ENCODE peak calls at places on chromosomes 2 and 18, in ten cellular contexts. One of them, this sample, is unnamed.

GRCh38 chr2:40430741-40431599 is 20.9 kb downstream of the SLC8A1 start:
- DNase-seq in suprapubic skin: no peak
- DNase-seq in HL-60: no peak
- DNase-seq in K562: no peak
- DNase-seq in sigmoid colon: no peak
- DNase-seq in GM23338: no peak
- DNase-seq in spleen: no peak
- DNase-seq in stomach: no peak
- DNase-seq in HCT116: no peak
- DNase-seq in transverse colon: no peak
- DNase-seq in this sample: no peak

GRCh38 chr18:31050635-31051034 is 8.1 kb upstream of the DSC3 start:
- DNase-seq in HL-60: no peak
- DNase-seq in suprapubic skin: no peak
- DNase-seq in sigmoid colon: no peak
- DNase-seq in stomach: no peak
- DNase-seq in GM23338: no peak
- DNase-seq in K562: no peak
- DNase-seq in spleen: no peak
- DNase-seq in HCT116: no peak
- DNase-seq in transverse colon: no peak
- DNase-seq in this sample: no peak

GRCh38 chr2:121255363-121255762 is 29.6 kb downstream of the TFCP2L1 start:
- DNase-seq in suprapubic skin: peak
- DNase-seq in HL-60: no peak
- DNase-seq in spleen: peak
- DNase-seq in GM23338: no peak
- DNase-seq in stomach: no peak
- DNase-seq in sigmoid colon: peak
- DNase-seq in K562: no peak
- DNase-seq in HCT116: no peak
- DNase-seq in transverse colon: peak
- DNase-seq in this sample: no peak

GRCh38 chr2:70886541-70886987 is 49.1 kb upstream of the ATP6V1B1 start:
- DNase-seq in HL-60: no peak
- DNase-seq in spleen: no peak
- DNase-seq in stomach: peak
- DNase-seq in GM23338: peak
- DNase-seq in K562: no peak
- DNase-seq in sigmoid colon: no peak
- DNase-seq in transverse colon: no peak
- DNase-seq in HCT116: no peak
- DNase-seq in suprapubic skin: peak
- DNase-seq in this sample: no peak

GRCh38 chr2:10269291-10269690 is 33.4 kb upstream of the HPCAL1 start:
- DNase-seq in suprapubic skin: no peak
- DNase-seq in HL-60: no peak
- DNase-seq in sigmoid colon: peak
- DNase-seq in K562: no peak
- DNase-seq in transverse colon: peak
- DNase-seq in stomach: peak
- DNase-seq in spleen: peak
- DNase-seq in HCT116: no peak
- DNase-seq in GM23338: no peak
- DNase-seq in this sample: peak

GRCh38 chr2:197090713-197091367 is 164.3 kb upstream of the PGAP1 start:
- DNase-seq in transverse colon: no peak
- DNase-seq in K562: no peak
- DNase-seq in spleen: no peak
- DNase-seq in HCT116: no peak
- DNase-seq in stomach: no peak
- DNase-seq in GM23338: peak
- DNase-seq in suprapubic skin: no peak
- DNase-seq in sigmoid colon: no peak
- DNase-seq in HL-60: no peak
- DNase-seq in this sample: no peak

GRCh38 chr2:112640800-112641675 is 4.7 kb upstream of the SLC20A1 start:
- DNase-seq in GM23338: no peak
- DNase-seq in sigmoid colon: no peak
- DNase-seq in HL-60: no peak
- DNase-seq in transverse colon: no peak
- DNase-seq in HCT116: no peak
- DNase-seq in spleen: no peak
- DNase-seq in stomach: no peak
- DNase-seq in K562: no peak
- DNase-seq in suprapubic skin: no peak
- DNase-seq in this sample: no peak

GRCh38 chr2:64837925-64838641 is 151.1 kb upstream of the SLC1A4 start:
- DNase-seq in sigmoid colon: peak
- DNase-seq in HL-60: no peak
- DNase-seq in stomach: no peak
- DNase-seq in K562: no peak
- DNase-seq in suprapubic skin: peak
- DNase-seq in transverse colon: peak
- DNase-seq in GM23338: no peak
- DNase-seq in spleen: peak
- DNase-seq in HCT116: peak
- DNase-seq in this sample: no peak

GRCh38 chr2:48530033-48530804 is at the start of gene STON1:
- DNase-seq in K562: peak
- DNase-seq in stomach: peak
- DNase-seq in sigmoid colon: peak
- DNase-seq in HL-60: no peak
- DNase-seq in HCT116: no peak
- DNase-seq in GM23338: peak
- DNase-seq in transverse colon: peak
- DNase-seq in suprapubic skin: peak
- DNase-seq in spleen: peak
- DNase-seq in this sample: no peak

GRCh38 chr2:207561386-207562080 is 31.8 kb downstream of the CREB1 start:
- DNase-seq in transverse colon: no peak
- DNase-seq in stomach: no peak
- DNase-seq in spleen: no peak
- DNase-seq in GM23338: no peak
- DNase-seq in K562: no peak
- DNase-seq in HL-60: no peak
- DNase-seq in sigmoid colon: no peak
- DNase-seq in suprapubic skin: no peak
- DNase-seq in HCT116: no peak
- DNase-seq in this sample: no peak

GRCh38 chr2:16777123-16777872 is 111.7 kb upstream of the CYRIA start:
- DNase-seq in HCT116: no peak
- DNase-seq in transverse colon: no peak
- DNase-seq in stomach: no peak
- DNase-seq in GM23338: no peak
- DNase-seq in HL-60: no peak
- DNase-seq in sigmoid colon: no peak
- DNase-seq in suprapubic skin: no peak
- DNase-seq in K562: no peak
- DNase-seq in spleen: no peak
- DNase-seq in this sample: no peak

GRCh38 chr18:34976534-34976898 is 64.7 kb upstream of the MAPRE2 start:
- DNase-seq in suprapubic skin: no peak
- DNase-seq in HCT116: no peak
- DNase-seq in stomach: no peak
- DNase-seq in spleen: no peak
- DNase-seq in HL-60: no peak
- DNase-seq in sigmoid colon: no peak
- DNase-seq in K562: no peak
- DNase-seq in transverse colon: no peak
- DNase-seq in GM23338: no peak
- DNase-seq in this sample: no peak

GRCh38 chr2:27920148-27920885 is 29.8 kb downstream of the BABAM2 start:
- DNase-seq in sigmoid colon: no peak
- DNase-seq in K562: no peak
- DNase-seq in spleen: no peak
- DNase-seq in stomach: no peak
- DNase-seq in transverse colon: no peak
- DNase-seq in GM23338: no peak
- DNase-seq in HL-60: no peak
- DNase-seq in HCT116: no peak
- DNase-seq in suprapubic skin: no peak
- DNase-seq in this sample: no peak

GRCh38 chr2:47078541-47079482 is 76.3 kb downstream of the STPG4 start:
- DNase-seq in transverse colon: no peak
- DNase-seq in spleen: peak
- DNase-seq in K562: peak
- DNase-seq in suprapubic skin: no peak
- DNase-seq in sigmoid colon: no peak
- DNase-seq in HCT116: no peak
- DNase-seq in stomach: no peak
- DNase-seq in HL-60: no peak
- DNase-seq in GM23338: no peak
- DNase-seq in this sample: no peak

GRCh38 chr2:42470706-42471105 is 23.1 kb downstream of the KCNG3 start:
- DNase-seq in suprapubic skin: no peak
- DNase-seq in K562: no peak
- DNase-seq in sigmoid colon: no peak
- DNase-seq in spleen: no peak
- DNase-seq in stomach: no peak
- DNase-seq in GM23338: no peak
- DNase-seq in HCT116: no peak
- DNase-seq in transverse colon: no peak
- DNase-seq in HL-60: no peak
- DNase-seq in this sample: no peak

DNA sequence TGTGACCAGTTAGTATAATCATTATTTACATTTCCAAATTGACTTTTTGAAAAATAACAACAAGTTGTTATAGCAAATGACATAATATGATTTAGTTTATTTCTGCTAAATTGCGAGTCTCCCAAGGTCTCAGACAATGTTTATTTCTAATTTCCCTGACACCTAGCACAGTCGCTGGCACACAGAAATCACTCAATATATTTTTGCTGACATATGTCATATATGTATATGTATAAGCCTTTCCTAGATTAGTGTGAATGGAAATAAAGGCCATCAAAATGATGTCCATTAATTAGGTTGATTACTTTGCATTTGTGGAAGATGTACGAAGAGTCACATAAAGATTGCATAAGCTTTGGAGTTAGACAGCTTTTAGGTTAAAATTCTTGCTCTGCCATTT is 136.7 kb upstream of the CDH2 start:
- DNase-seq in transverse colon: no peak
- DNase-seq in HL-60: no peak
- DNase-seq in sigmoid colon: no peak
- DNase-seq in spleen: no peak
- DNase-seq in suprapubic skin: no peak
- DNase-seq in GM23338: no peak
- DNase-seq in stomach: no peak
- DNase-seq in K562: no peak
- DNase-seq in HCT116: no peak
- DNase-seq in this sample: no peak
- TF ChIP-seq POLR2AphosphoS5 in transverse colon: no peak
- TF ChIP-seq POLR2AphosphoS5 in HL-60: no peak
- TF ChIP-seq POLR2AphosphoS5 in sigmoid colon: no peak
- TF ChIP-seq POLR2AphosphoS5 in spleen: no peak
- TF ChIP-seq POLR2AphosphoS5 in suprapubic skin: no peak
- TF ChIP-seq POLR2AphosphoS5 in GM23338: no peak
- TF ChIP-seq POLR2AphosphoS5 in stomach: no peak
- TF ChIP-seq POLR2AphosphoS5 in K562: no peak
- TF ChIP-seq POLR2AphosphoS5 in HCT116: no peak
- TF ChIP-seq POLR2AphosphoS5 in this sample: no peak

GRCh38 chr2:45781464-45781811 is 130.0 kb downstream of the PRKCE start:
- DNase-seq in HL-60: no peak
- DNase-seq in K562: no peak
- DNase-seq in suprapubic skin: no peak
- DNase-seq in stomach: no peak
- DNase-seq in sigmoid colon: peak
- DNase-seq in HCT116: no peak
- DNase-seq in transverse colon: no peak
- DNase-seq in spleen: no peak
- DNase-seq in GM23338: no peak
- DNase-seq in this sample: no peak
- TF ChIP-seq POLR2AphosphoS5 in HL-60: no peak
- TF ChIP-seq POLR2AphosphoS5 in K562: no peak
- TF ChIP-seq POLR2AphosphoS5 in suprapubic skin: no peak
- TF ChIP-seq POLR2AphosphoS5 in stomach: no peak
- TF ChIP-seq POLR2AphosphoS5 in sigmoid colon: no peak
- TF ChIP-seq POLR2AphosphoS5 in HCT116: no peak
- TF ChIP-seq POLR2AphosphoS5 in transverse colon: no peak
- TF ChIP-seq POLR2AphosphoS5 in spleen: no peak
- TF ChIP-seq POLR2AphosphoS5 in GM23338: no peak
- TF ChIP-seq POLR2AphosphoS5 in this sample: no peak

DNA sequence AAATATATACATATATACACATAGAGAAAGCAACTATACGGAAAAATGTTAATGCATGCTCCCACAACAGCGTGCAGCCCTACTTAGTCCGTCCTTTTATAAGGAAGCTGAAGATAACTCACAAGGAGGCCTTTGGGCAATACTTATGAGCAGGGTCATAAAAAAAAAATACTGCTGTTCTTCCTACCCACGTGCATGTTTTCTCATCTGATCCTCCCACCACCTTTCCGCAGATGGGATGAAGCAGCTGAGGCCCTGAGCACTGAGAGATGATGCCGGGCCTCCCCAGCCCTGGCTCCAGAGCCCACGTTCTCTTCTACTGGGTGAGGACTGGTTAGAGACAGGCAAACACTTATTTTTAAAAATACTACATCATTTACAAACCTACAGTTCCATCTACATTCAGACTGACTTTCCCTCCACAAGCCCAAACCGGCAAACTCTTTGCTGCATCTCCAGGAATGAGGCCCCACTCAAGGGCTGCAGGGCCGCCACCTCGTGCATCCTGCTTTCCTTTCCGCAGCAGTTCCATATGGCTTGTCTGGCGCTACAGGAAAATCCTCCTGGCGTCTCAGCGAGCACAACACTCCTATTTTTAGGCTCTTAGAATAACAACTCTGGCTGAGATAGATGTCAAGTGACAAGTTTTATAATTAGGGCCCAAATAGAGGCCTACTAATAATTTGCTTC is 41.6 kb downstream of the TBC1D8 start:
- DNase-seq in HL-60: no peak
- DNase-seq in stomach: no peak
- DNase-seq in suprapubic skin: no peak
- DNase-seq in transverse colon: no peak
- DNase-seq in GM23338: peak
- DNase-seq in HCT116: no peak
- DNase-seq in sigmoid colon: no peak
- DNase-seq in spleen: no peak
- DNase-seq in K562: no peak
- DNase-seq in this sample: no peak
- TF ChIP-seq POLR2AphosphoS5 in HL-60: no peak
- TF ChIP-seq POLR2AphosphoS5 in stomach: peak
- TF ChIP-seq POLR2AphosphoS5 in suprapubic skin: no peak
- TF ChIP-seq POLR2AphosphoS5 in transverse colon: no peak
- TF ChIP-seq POLR2AphosphoS5 in GM23338: no peak
- TF ChIP-seq POLR2AphosphoS5 in HCT116: no peak
- TF ChIP-seq POLR2AphosphoS5 in sigmoid colon: no peak
- TF ChIP-seq POLR2AphosphoS5 in spleen: no peak
- TF ChIP-seq POLR2AphosphoS5 in K562: no peak
- TF ChIP-seq POLR2AphosphoS5 in this sample: no peak

DNA sequence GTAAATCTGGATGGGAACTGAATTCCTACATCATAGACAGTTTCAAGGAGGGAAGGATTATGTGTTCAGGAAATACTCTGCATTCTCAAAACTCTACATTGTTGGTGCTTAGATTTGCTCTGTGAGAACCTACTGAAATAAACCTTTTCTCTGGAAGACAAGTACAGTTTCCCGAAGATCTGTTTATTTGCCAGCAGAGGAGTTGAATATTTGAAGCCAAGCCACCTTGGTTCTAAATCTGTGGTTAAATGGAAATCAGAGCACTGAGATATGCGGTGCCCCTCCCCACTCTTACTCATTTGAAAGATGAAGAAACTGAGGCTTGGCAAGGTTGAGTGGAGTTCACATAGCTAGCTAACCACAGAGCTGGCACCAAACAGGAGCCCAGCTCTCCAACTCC is 146.3 kb upstream of the CTAGE1 start:
- DNase-seq in HCT116: no peak
- DNase-seq in stomach: no peak
- DNase-seq in sigmoid colon: no peak
- DNase-seq in HL-60: no peak
- DNase-seq in transverse colon: no peak
- DNase-seq in suprapubic skin: no peak
- DNase-seq in GM23338: no peak
- DNase-seq in K562: no peak
- DNase-seq in spleen: no peak
- DNase-seq in this sample: no peak
- TF ChIP-seq POLR2AphosphoS5 in HCT116: no peak
- TF ChIP-seq POLR2AphosphoS5 in stomach: no peak
- TF ChIP-seq POLR2AphosphoS5 in sigmoid colon: no peak
- TF ChIP-seq POLR2AphosphoS5 in HL-60: no peak
- TF ChIP-seq POLR2AphosphoS5 in transverse colon: no peak
- TF ChIP-seq POLR2AphosphoS5 in suprapubic skin: no peak
- TF ChIP-seq POLR2AphosphoS5 in GM23338: no peak
- TF ChIP-seq POLR2AphosphoS5 in K562: no peak
- TF ChIP-seq POLR2AphosphoS5 in spleen: no peak
- TF ChIP-seq POLR2AphosphoS5 in this sample: no peak

This sample was measured in breast epithelium.